ENCODE peak calls at places on chromosome 9, in six cellular contexts. One of them, this sample, is unnamed.
A peak's percentile ranks its signal among the peaks of the same experiment; 100 is the strongest.

GRCh38 chr9:101311759-101312420 is 72.9 kb downstream of the BAAT start:
- DNase-seq in PC-3: peak; percentile 78
- DNase-seq in GM23338: peak; percentile 96
- DNase-seq in SK-N-SH: peak; percentile 38
- DNase-seq in OCI-LY7: peak; percentile 85
- DNase-seq in neural progenitor cell: peak; percentile 89
- DNase-seq in this sample: peak; percentile 94

GRCh38 chr9:13787234-13787833 is 507.8 kb upstream of the MPDZ start:
- DNase-seq in SK-N-SH: no peak
- DNase-seq in OCI-LY7: no peak
- DNase-seq in neural progenitor cell: no peak
- DNase-seq in GM23338: no peak
- DNase-seq in PC-3: no peak
- DNase-seq in this sample: peak; percentile 27

GRCh38 chr9:137095664-137096517 is 9.1 kb downstream of the MAN1B1 start:
- DNase-seq in neural progenitor cell: no peak
- DNase-seq in GM23338: peak; percentile 29
- DNase-seq in PC-3: no peak
- DNase-seq in SK-N-SH: peak; percentile 59
- DNase-seq in OCI-LY7: peak; percentile 53
- DNase-seq in this sample: no peak

GRCh38 chr9:123710299-123710698 is 219.6 kb downstream of the DENND1A start:
- DNase-seq in GM23338: no peak
- DNase-seq in neural progenitor cell: no peak
- DNase-seq in PC-3: peak; percentile 69
- DNase-seq in SK-N-SH: no peak
- DNase-seq in OCI-LY7: no peak
- DNase-seq in this sample: no peak

GRCh38 chr9:2729003-2729402 is 11.7 kb downstream of the KCNV2 start:
- DNase-seq in PC-3: peak; percentile 45
- DNase-seq in GM23338: no peak
- DNase-seq in neural progenitor cell: no peak
- DNase-seq in OCI-LY7: no peak
- DNase-seq in SK-N-SH: no peak
- DNase-seq in this sample: no peak

GRCh38 chr9:114911167-114911821 is 19.1 kb downstream of the TNFSF8 start:
- DNase-seq in PC-3: peak; percentile 74
- DNase-seq in SK-N-SH: peak; percentile 57
- DNase-seq in GM23338: peak; percentile 72
- DNase-seq in OCI-LY7: no peak
- DNase-seq in neural progenitor cell: peak; percentile 85
- DNase-seq in this sample: peak; percentile 68

GRCh38 chr9:93827545-93828330 is 127.4 kb downstream of the BARX1 start:
- DNase-seq in SK-N-SH: peak; percentile 96
- DNase-seq in PC-3: peak; percentile 59
- DNase-seq in neural progenitor cell: peak; percentile 83
- DNase-seq in GM23338: peak; percentile 83
- DNase-seq in OCI-LY7: peak; percentile 9
- DNase-seq in this sample: peak; percentile 73

GRCh38 chr9:100322954-100323536 is 29.7 kb downstream of the TEX10 start:
- DNase-seq in neural progenitor cell: peak; percentile 45
- DNase-seq in SK-N-SH: peak; percentile 27
- DNase-seq in GM23338: peak; percentile 70
- DNase-seq in OCI-LY7: peak; percentile 55
- DNase-seq in PC-3: peak; percentile 44
- DNase-seq in this sample: peak; percentile 53

GRCh38 chr9:122060481-122060880 is 32.6 kb downstream of the TTLL11 start:
- DNase-seq in OCI-LY7: no peak
- DNase-seq in GM23338: no peak
- DNase-seq in SK-N-SH: no peak
- DNase-seq in neural progenitor cell: no peak
- DNase-seq in PC-3: no peak
- DNase-seq in this sample: no peak

GRCh38 chr9:117204971-117205370 is 209.9 kb downstream of the ASTN2 start:
- DNase-seq in OCI-LY7: no peak
- DNase-seq in SK-N-SH: no peak
- DNase-seq in PC-3: no peak
- DNase-seq in GM23338: no peak
- DNase-seq in neural progenitor cell: no peak
- DNase-seq in this sample: no peak

GRCh38 chr9:93814561-93814960 is 140.6 kb downstream of the BARX1 start:
- DNase-seq in neural progenitor cell: peak; percentile 49
- DNase-seq in GM23338: peak; percentile 36
- DNase-seq in OCI-LY7: no peak
- DNase-seq in PC-3: no peak
- DNase-seq in SK-N-SH: peak; percentile 38
- DNase-seq in this sample: no peak

GRCh38 chr9:30075451-30076199 is 2308.8 kb upstream of the ACO1 start:
- DNase-seq in PC-3: peak; percentile 80
- DNase-seq in GM23338: no peak
- DNase-seq in OCI-LY7: no peak
- DNase-seq in SK-N-SH: no peak
- DNase-seq in neural progenitor cell: no peak
- DNase-seq in this sample: peak; percentile 26

GRCh38 chr9:16794871-16795639 is 75.4 kb downstream of the BNC2 start:
- DNase-seq in GM23338: no peak
- DNase-seq in SK-N-SH: no peak
- DNase-seq in neural progenitor cell: no peak
- DNase-seq in PC-3: no peak
- DNase-seq in OCI-LY7: no peak
- DNase-seq in this sample: peak; percentile 11

GRCh38 chr9:123287639-123288038 is 19.3 kb upstream of the STRBP start:
- DNase-seq in neural progenitor cell: no peak
- DNase-seq in GM23338: no peak
- DNase-seq in SK-N-SH: no peak
- DNase-seq in PC-3: no peak
- DNase-seq in OCI-LY7: no peak
- DNase-seq in this sample: no peak

GRCh38 chr9:133821606-133822438 is 83.7 kb upstream of the SARDH start:
- DNase-seq in GM23338: no peak
- DNase-seq in neural progenitor cell: peak; percentile 26
- DNase-seq in OCI-LY7: peak; percentile 29
- DNase-seq in SK-N-SH: no peak
- DNase-seq in PC-3: no peak
- DNase-seq in this sample: no peak

GRCh38 chr9:134864821-134865190 is 15.8 kb upstream of the FCN2 start:
- DNase-seq in SK-N-SH: no peak
- DNase-seq in neural progenitor cell: no peak
- DNase-seq in OCI-LY7: no peak
- DNase-seq in PC-3: no peak
- DNase-seq in GM23338: no peak
- DNase-seq in this sample: no peak

GRCh38 chr9:35500130-35500748 is 10.3 kb downstream of the RUSC2 start:
- DNase-seq in SK-N-SH: no peak
- DNase-seq in GM23338: no peak
- DNase-seq in PC-3: no peak
- DNase-seq in neural progenitor cell: no peak
- DNase-seq in OCI-LY7: no peak
- DNase-seq in this sample: no peak

GRCh38 chr9:129352157-129352870 is 174.3 kb upstream of the IER5L start:
- DNase-seq in neural progenitor cell: peak; percentile 93
- DNase-seq in GM23338: peak; percentile 88
- DNase-seq in OCI-LY7: no peak
- DNase-seq in SK-N-SH: peak; percentile 95
- DNase-seq in PC-3: no peak
- DNase-seq in this sample: no peak

GRCh38 chr9:118650407-118650806 is 718.8 kb downstream of the BRINP1 start:
- DNase-seq in SK-N-SH: no peak
- DNase-seq in PC-3: no peak
- DNase-seq in GM23338: no peak
- DNase-seq in neural progenitor cell: no peak
- DNase-seq in OCI-LY7: no peak
- DNase-seq in this sample: no peak

GRCh38 chr9:107397076-107398049 is 92.2 kb downstream of the KLF4 start:
- DNase-seq in neural progenitor cell: no peak
- DNase-seq in GM23338: no peak
- DNase-seq in OCI-LY7: no peak
- DNase-seq in SK-N-SH: no peak
- DNase-seq in PC-3: peak; percentile 64
- DNase-seq in this sample: no peak

GRCh38 chr9:114803459-114803858 is 2.4 kb downstream of the TNFSF15 start:
- DNase-seq in OCI-LY7: no peak
- DNase-seq in neural progenitor cell: no peak
- DNase-seq in GM23338: peak; percentile 24
- DNase-seq in PC-3: no peak
- DNase-seq in SK-N-SH: no peak
- DNase-seq in this sample: no peak

GRCh38 chr9:136370687-136371530 is 2.6 kb downstream of the CARD9 start:
- DNase-seq in SK-N-SH: no peak
- DNase-seq in OCI-LY7: no peak
- DNase-seq in neural progenitor cell: no peak
- DNase-seq in GM23338: no peak
- DNase-seq in PC-3: no peak
- DNase-seq in this sample: no peak

GRCh38 chr9:112558978-112559377 is 72.4 kb downstream of the KIAA1958 start:
- DNase-seq in SK-N-SH: no peak
- DNase-seq in neural progenitor cell: no peak
- DNase-seq in PC-3: no peak
- DNase-seq in OCI-LY7: no peak
- DNase-seq in GM23338: no peak
- DNase-seq in this sample: no peak

GRCh38 chr9:34560574-34561229 is 28.8 kb downstream of the CNTFR start:
- DNase-seq in PC-3: no peak
- DNase-seq in OCI-LY7: no peak
- DNase-seq in neural progenitor cell: no peak
- DNase-seq in GM23338: no peak
- DNase-seq in SK-N-SH: peak; percentile 70
- DNase-seq in this sample: no peak

GRCh38 chr9:19583890-19584289 is 175.1 kb downstream of the ACER2 start:
- DNase-seq in GM23338: peak; percentile 10
- DNase-seq in OCI-LY7: no peak
- DNase-seq in neural progenitor cell: no peak
- DNase-seq in PC-3: no peak
- DNase-seq in SK-N-SH: no peak
- DNase-seq in this sample: no peak

GRCh38 chr9:6226696-6227095 is 11.1 kb downstream of the IL33 start:
- DNase-seq in neural progenitor cell: no peak
- DNase-seq in GM23338: peak; percentile 42
- DNase-seq in OCI-LY7: no peak
- DNase-seq in PC-3: peak; percentile 18
- DNase-seq in SK-N-SH: no peak
- DNase-seq in this sample: no peak

GRCh38 chr9:15240927-15241326 is 66.1 kb downstream of the TTC39B start:
- DNase-seq in OCI-LY7: no peak
- DNase-seq in PC-3: no peak
- DNase-seq in SK-N-SH: no peak
- DNase-seq in GM23338: no peak
- DNase-seq in neural progenitor cell: no peak
- DNase-seq in this sample: no peak

GRCh38 chr9:22169243-22169642 is 160.1 kb upstream of the CDKN2B start:
- DNase-seq in neural progenitor cell: no peak
- DNase-seq in SK-N-SH: no peak
- DNase-seq in OCI-LY7: no peak
- DNase-seq in GM23338: no peak
- DNase-seq in PC-3: peak; percentile 69
- DNase-seq in this sample: no peak

GRCh38 chr9:28801144-28801799 is 1228.0 kb upstream of the C9orf72 start:
- DNase-seq in SK-N-SH: no peak
- DNase-seq in OCI-LY7: no peak
- DNase-seq in neural progenitor cell: no peak
- DNase-seq in PC-3: peak; percentile 70
- DNase-seq in GM23338: no peak
- DNase-seq in this sample: no peak

GRCh38 chr9:6417186-6417585 is 4.2 kb downstream of the UHRF2 start:
- DNase-seq in PC-3: no peak
- DNase-seq in GM23338: no peak
- DNase-seq in SK-N-SH: no peak
- DNase-seq in OCI-LY7: no peak
- DNase-seq in neural progenitor cell: no peak
- DNase-seq in this sample: no peak

GRCh38 chr9:75096796-75097195 is 8.5 kb downstream of the OSTF1 start:
- DNase-seq in OCI-LY7: no peak
- DNase-seq in GM23338: no peak
- DNase-seq in SK-N-SH: no peak
- DNase-seq in PC-3: no peak
- DNase-seq in neural progenitor cell: no peak
- DNase-seq in this sample: no peak
- H3K4me1 ChIP-seq in OCI-LY7: no peaks in the 10 kb centered on the region
- H3K4me1 ChIP-seq in GM23338: peaks cover 13% of the 10 kb centered on the region
- H3K4me1 ChIP-seq in SK-N-SH: no peaks in the 10 kb centered on the region
- H3K4me1 ChIP-seq in PC-3: no peaks in the 10 kb centered on the region
- H3K4me1 ChIP-seq in neural progenitor cell: peaks cover 14% of the 10 kb centered on the region
- H3K4me1 ChIP-seq in this sample: peaks cover 13% of the 10 kb centered on the region

GRCh38 chr9:131503626-131504465 is 1.1 kb downstream of the POMT1 start:
- DNase-seq in neural progenitor cell: peak; percentile 23
- DNase-seq in SK-N-SH: peak; percentile 65
- DNase-seq in PC-3: peak; percentile 62
- DNase-seq in OCI-LY7: no peak
- DNase-seq in GM23338: peak; percentile 65
- DNase-seq in this sample: peak; percentile 41
- TF ChIP-seq EZH2phosphoT487 in neural progenitor cell: no peak
- TF ChIP-seq EZH2phosphoT487 in SK-N-SH: no peak
- TF ChIP-seq EZH2phosphoT487 in PC-3: no peak
- TF ChIP-seq EZH2phosphoT487 in OCI-LY7: no peak
- TF ChIP-seq EZH2phosphoT487 in GM23338: no peak
- TF ChIP-seq EZH2phosphoT487 in this sample: no peak

GRCh38 chr9:89483592-89484474 is 14.1 kb downstream of the SEMA4D start:
- DNase-seq in PC-3: no peak
- DNase-seq in SK-N-SH: no peak
- DNase-seq in neural progenitor cell: no peak
- DNase-seq in GM23338: no peak
- DNase-seq in OCI-LY7: peak; percentile 72
- DNase-seq in this sample: no peak
- H3K4me1 ChIP-seq in PC-3: no peaks in the 10 kb centered on the region
- H3K4me1 ChIP-seq in SK-N-SH: peaks cover 24% of the 10 kb centered on the region
- H3K4me1 ChIP-seq in neural progenitor cell: peaks cover 18% of the 10 kb centered on the region
- H3K4me1 ChIP-seq in GM23338: peaks cover 27% of the 10 kb centered on the region
- H3K4me1 ChIP-seq in OCI-LY7: peaks cover 60% of the 10 kb centered on the region
- H3K4me1 ChIP-seq in this sample: no peaks in the 10 kb centered on the region

GRCh38 chr9:95317119-95317892 is at the start of gene FANCC:
- DNase-seq in SK-N-SH: peak; percentile 98
- DNase-seq in OCI-LY7: peak; percentile 91
- DNase-seq in PC-3: peak; percentile 81
- DNase-seq in GM23338: peak; percentile 97
- DNase-seq in neural progenitor cell: peak; percentile 99
- DNase-seq in this sample: peak; percentile 95

GRCh38 chr9:95315108-95315746 is 2.3 kb downstream of the FANCC start:
- DNase-seq in neural progenitor cell: no peak
- DNase-seq in OCI-LY7: no peak
- DNase-seq in PC-3: no peak
- DNase-seq in GM23338: no peak
- DNase-seq in SK-N-SH: no peak
- DNase-seq in this sample: no peak

GRCh38 chr9:95317893-95318211 is 343 bp upstream of the FANCC start:
- DNase-seq in OCI-LY7: no peak
- DNase-seq in GM23338: no peak
- DNase-seq in SK-N-SH: no peak
- DNase-seq in neural progenitor cell: no peak
- DNase-seq in PC-3: no peak
- DNase-seq in this sample: no peak

GRCh38 chr9:95316274-95316673 is 1.2 kb downstream of the FANCC start:
- DNase-seq in PC-3: no peak
- DNase-seq in neural progenitor cell: peak; percentile 28
- DNase-seq in OCI-LY7: peak; percentile 20
- DNase-seq in GM23338: no peak
- DNase-seq in SK-N-SH: no peak
- DNase-seq in this sample: no peak

DNA sequence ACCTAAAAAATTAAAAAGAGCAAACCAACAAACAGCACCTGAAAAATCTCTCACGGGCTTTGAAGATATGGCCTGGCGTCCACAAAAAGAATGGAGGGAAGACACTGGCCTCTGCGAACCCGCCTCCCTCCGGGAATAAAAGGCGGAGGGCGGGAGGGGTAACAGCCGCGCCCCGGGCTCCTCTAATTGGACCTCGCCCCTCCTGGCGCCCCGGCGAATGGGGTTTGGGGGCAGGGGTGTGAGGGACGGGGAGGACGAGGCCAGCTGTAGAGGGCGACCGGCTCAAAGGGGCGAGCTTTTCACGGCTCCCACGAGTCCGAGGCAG is 753 bp downstream of the FANCC start:
- DNase-seq in OCI-LY7: peak; percentile 76
- DNase-seq in neural progenitor cell: peak; percentile 96
- DNase-seq in PC-3: peak; percentile 76
- DNase-seq in GM23338: peak; percentile 95
- DNase-seq in SK-N-SH: peak; percentile 90
- DNase-seq in this sample: peak; percentile 81
- TF ChIP-seq EZH2phosphoT487 in OCI-LY7: no peak
- TF ChIP-seq EZH2phosphoT487 in neural progenitor cell: no peak
- TF ChIP-seq EZH2phosphoT487 in PC-3: no peak
- TF ChIP-seq EZH2phosphoT487 in GM23338: no peak
- TF ChIP-seq EZH2phosphoT487 in SK-N-SH: no peak
- TF ChIP-seq EZH2phosphoT487 in this sample: no peak